ENCODE peak calls at places on chromosomes 1 and 21, in ten cellular contexts. R is AG09319, F is tibial artery, Y is right cardiac atrium, Z is mucosa of descending colon, T is anterior cingulate cortex, J is M059J, O is BJ, A is foreskin fibroblast, V is T-helper 2 cell. S is an unnamed sample.
A peak's percentile ranks its signal among the peaks of the same experiment; 100 is the strongest.

GRCh38 chr1:203338335-203339036 is 12.4 kb downstream of the FMOD start:
- DNase-seq in Y (peak; percentile 62), Z (peak; percentile 78), O (no peak), R (no peak), A (peak; percentile 79), J (peak; percentile 40), F (peak; percentile 61), T (peak; percentile 28), V (peak; percentile 28), S (peak; percentile 79)

GRCh38 chr1:223811634-223812101 is 34.1 kb downstream of the TP53BP2 start:
- DNase-seq in O (no peak), R (no peak), Z (no peak), T (no peak), A (peak; percentile 57), V (no peak), J (peak; percentile 60), Y (no peak), F (no peak), S (peak; percentile 72)

GRCh38 chr1:21552715-21553114 is 43.5 kb downstream of the ALPL start:
- DNase-seq in Z (no peak), V (no peak), F (no peak), T (no peak), J (peak; percentile 49), R (peak; percentile 19), O (peak; percentile 77), A (peak; percentile 79), Y (no peak), S (peak; percentile 90)

GRCh38 chr1:103997631-103998030 is 247.9 kb downstream of the AMY1C start:
- DNase-seq in Y (no peak), R (no peak), F (no peak), J (no peak), A (no peak), V (no peak), Z (no peak), O (no peak), T (no peak), S (no peak)

GRCh38 chr1:106584127-106584526 is 472.3 kb upstream of the PRMT6 start:
- DNase-seq in R (no peak), T (no peak), A (peak; percentile 17), Y (no peak), Z (no peak), F (no peak), V (no peak), J (no peak), O (no peak), S (no peak)

GRCh38 chr1:200428482-200429205 is 18.8 kb upstream of the ZNF281 start:
- DNase-seq in F (no peak), O (no peak), Y (no peak), V (no peak), A (peak; percentile 29), Z (no peak), T (no peak), J (peak; percentile 69), R (no peak), S (peak; percentile 76)

GRCh38 chr1:50105430-50105829 is 3.3 kb upstream of the ELAVL4 start:
- DNase-seq in O (no peak), Z (no peak), Y (no peak), R (no peak), V (no peak), A (no peak), T (no peak), J (no peak), F (no peak), S (no peak)

GRCh38 chr1:33516891-33517550 is 44.6 kb downstream of the ZSCAN20 start:
- DNase-seq in Z (no peak), V (no peak), A (peak; percentile 55), R (no peak), T (no peak), Y (no peak), F (no peak), J (no peak), O (no peak), S (no peak)

GRCh38 chr1:40257313-40257687 is 736 bp upstream of the ZMPSTE24 start:
- DNase-seq in J (no peak), A (no peak), R (no peak), V (no peak), T (no peak), Z (no peak), Y (no peak), O (peak; percentile 6), F (no peak), S (no peak)

GRCh38 chr21:41895643-41896493 is 16.7 kb upstream of the PRDM15 start:
- DNase-seq in J (no peak), F (no peak), O (no peak), Y (no peak), A (no peak), V (no peak), T (no peak), Z (peak; percentile 29), R (no peak), S (no peak)

GRCh38 chr21:35810431-35810970 is 249.8 kb downstream of the SETD4 start:
- DNase-seq in A (no peak), J (peak; percentile 38), Z (no peak), Y (no peak), F (no peak), V (no peak), T (no peak), O (no peak), R (no peak), S (no peak)

GRCh38 chr1:226884966-226885820 is 14.8 kb downstream of the PSEN2 start:
- DNase-seq in T (no peak), R (no peak), A (no peak), Y (no peak), J (no peak), F (no peak), V (no peak), Z (no peak), O (no peak), S (no peak)

GRCh38 chr1:59666106-59666505 is 148.6 kb upstream of the HOOK1 start:
- DNase-seq in J (no peak), A (peak; percentile 39), V (no peak), R (no peak), O (no peak), Z (no peak), F (no peak), T (no peak), Y (no peak), S (no peak)

GRCh38 chr1:150186789-150187559 is 37.3 kb downstream of the PLEKHO1 start:
- DNase-seq in O (no peak), Z (no peak), R (no peak), Y (no peak), V (no peak), T (no peak), F (no peak), J (peak; percentile 81), A (peak; percentile 66), S (peak; percentile 62)

GRCh38 chr1:233025566-233025965 is 75.2 kb downstream of the NTPCR start:
- DNase-seq in V (no peak), O (no peak), F (no peak), A (peak; percentile 54), Z (no peak), R (no peak), J (peak; percentile 40), Y (no peak), T (no peak), S (no peak)

GRCh38 chr1:111743679-111744101 is 4.5 kb upstream of the INKA2 start:
- DNase-seq in J (peak; percentile 66), O (no peak), A (peak; percentile 78), T (no peak), V (no peak), F (no peak), Z (no peak), Y (no peak), R (no peak), S (peak; percentile 70)

GRCh38 chr21:44052071-44052829 is 40.1 kb downstream of the TRAPPC10 start:
- DNase-seq in Y (no peak), A (no peak), V (no peak), T (no peak), J (no peak), Z (no peak), O (no peak), R (no peak), F (no peak), S (no peak)

GRCh38 chr1:211521102-211521815 is 29.3 kb upstream of the RD3 start:
- DNase-seq in Y (no peak), V (no peak), J (no peak), T (no peak), R (no peak), O (no peak), F (no peak), Z (no peak), A (no peak), S (no peak)

GRCh38 chr21:36385909-36386642 is 884 bp downstream of the CHAF1B start:
- DNase-seq in A (peak; percentile 46), R (no peak), T (no peak), Y (no peak), O (no peak), Z (no peak), J (peak; percentile 19), V (no peak), F (no peak), S (peak; percentile 14)

GRCh38 chr1:46532498-46533178 is 18.8 kb downstream of the KNCN start:
- DNase-seq in T (peak; percentile 17), V (peak; percentile 50), R (no peak), F (peak; percentile 55), Z (peak; percentile 66), J (peak; percentile 56), O (no peak), Y (peak; percentile 68), A (peak; percentile 83), S (peak; percentile 54)

GRCh38 chr1:157961805-157962762 is 31.4 kb upstream of the KIRREL1 start:
- DNase-seq in F (no peak), R (no peak), V (no peak), Z (no peak), J (peak; percentile 80), A (peak; percentile 87), Y (no peak), T (no peak), O (no peak), S (peak; percentile 60)

GRCh38 chr1:87252406-87252805 is 76.3 kb upstream of the LMO4 start:
- DNase-seq in T (no peak), J (no peak), V (no peak), R (peak; percentile 65), F (no peak), O (peak; percentile 69), Z (no peak), A (peak; percentile 96), Y (no peak), S (peak; percentile 8)

GRCh38 chr1:236514703-236515442 is 8.9 kb upstream of the LGALS8 start:
- DNase-seq in V (no peak), F (no peak), J (no peak), T (no peak), R (no peak), Y (no peak), A (no peak), Z (no peak), O (no peak), S (no peak)

GRCh38 chr1:241265428-241265827 is 91.6 kb downstream of the RGS7 start:
- DNase-seq in J (peak; percentile 80), T (no peak), O (no peak), Y (no peak), F (no peak), Z (no peak), V (no peak), R (no peak), A (peak; percentile 65), S (no peak)

GRCh38 chr1:44806025-44806703 is 987 bp downstream of the DYNLT4 start:
- DNase-seq in F (peak; percentile 21), T (no peak), R (no peak), Z (no peak), Y (no peak), O (no peak), J (no peak), V (no peak), A (no peak), S (no peak)

GRCh38 chr1:8518490-8518801 is 200.5 kb downstream of the SLC45A1 start:
- DNase-seq in Z (no peak), J (no peak), O (no peak), R (no peak), V (no peak), Y (no peak), A (no peak), T (no peak), F (no peak), S (no peak)

GRCh38 chr1:6517435-6517851 is 26.0 kb upstream of the PLEKHG5 start:
- DNase-seq in Y (no peak), A (no peak), R (no peak), O (no peak), V (no peak), F (no peak), J (peak; percentile 57), T (no peak), Z (no peak), S (no peak)

GRCh38 chr21:26790289-26790688 is 54.9 kb downstream of the ADAMTS1 start:
- DNase-seq in F (no peak), O (no peak), V (no peak), J (no peak), Z (peak; percentile 17), T (no peak), R (no peak), Y (no peak), A (no peak), S (no peak)